ENCODE peak calls at places on chromosomes 16 and 17, in nine cellular contexts. L, K, I, R, D, U, C, A and Z are unnamed samples.

GRCh38 chr17:76370261-76370993 is 14.0 kb upstream of the SPHK1 start:
- DNase-seq in I (peak; percentile 65), A (no peak), R (peak; percentile 52), K (no peak), D (no peak), C (peak; percentile 99), L (peak; percentile 99), U (peak; percentile 62), Z (no peak)

GRCh38 chr17:64001763-64002529 is 3.8 kb downstream of the PRR29 start:
- DNase-seq in U (no peak), K (no peak), A (no peak), C (no peak), D (no peak), R (no peak), I (peak; percentile 27), L (no peak), Z (peak; percentile 1)

GRCh38 chr16:50602531-50603205 is 54.5 kb downstream of the NKD1 start:
- DNase-seq in C (no peak), L (peak; percentile 58), U (no peak), D (no peak), A (no peak), R (no peak), K (no peak), I (no peak), Z (no peak)

GRCh38 chr17:13429201-13429600 is 172.5 kb downstream of the HS3ST3A1 start:
- DNase-seq in K (no peak), C (peak; percentile 96), A (no peak), D (peak; percentile 57), L (peak; percentile 55), U (no peak), I (peak; percentile 63), R (no peak), Z (no peak)

GRCh38 chr17:80138856-80139426 is 8.0 kb downstream of the EIF4A3 start:
- DNase-seq in L (no peak), C (no peak), I (no peak), D (no peak), K (no peak), R (no peak), U (no peak), A (no peak), Z (no peak)

GRCh38 chr17:78883533-78884131 is 19.4 kb downstream of the CEP295NL start:
- DNase-seq in K (peak; percentile 72), A (no peak), U (peak; percentile 77), L (peak; percentile 95), D (peak; percentile 90), C (peak; percentile 96), R (no peak), I (peak; percentile 93), Z (peak; percentile 90)

GRCh38 chr16:57795431-57795878 is 6.8 kb downstream of the KIFC3 start:
- DNase-seq in A (peak; percentile 85), R (peak; percentile 46), L (peak; percentile 72), C (peak; percentile 59), D (peak; percentile 53), U (peak; percentile 86), K (peak; percentile 53), I (peak; percentile 80), Z (peak; percentile 78)

GRCh38 chr17:55434721-55435120 is 13.1 kb upstream of the MMD start:
- DNase-seq in R (no peak), A (no peak), I (no peak), D (no peak), C (peak; percentile 41), L (no peak), K (no peak), U (no peak), Z (no peak)

DNA sequence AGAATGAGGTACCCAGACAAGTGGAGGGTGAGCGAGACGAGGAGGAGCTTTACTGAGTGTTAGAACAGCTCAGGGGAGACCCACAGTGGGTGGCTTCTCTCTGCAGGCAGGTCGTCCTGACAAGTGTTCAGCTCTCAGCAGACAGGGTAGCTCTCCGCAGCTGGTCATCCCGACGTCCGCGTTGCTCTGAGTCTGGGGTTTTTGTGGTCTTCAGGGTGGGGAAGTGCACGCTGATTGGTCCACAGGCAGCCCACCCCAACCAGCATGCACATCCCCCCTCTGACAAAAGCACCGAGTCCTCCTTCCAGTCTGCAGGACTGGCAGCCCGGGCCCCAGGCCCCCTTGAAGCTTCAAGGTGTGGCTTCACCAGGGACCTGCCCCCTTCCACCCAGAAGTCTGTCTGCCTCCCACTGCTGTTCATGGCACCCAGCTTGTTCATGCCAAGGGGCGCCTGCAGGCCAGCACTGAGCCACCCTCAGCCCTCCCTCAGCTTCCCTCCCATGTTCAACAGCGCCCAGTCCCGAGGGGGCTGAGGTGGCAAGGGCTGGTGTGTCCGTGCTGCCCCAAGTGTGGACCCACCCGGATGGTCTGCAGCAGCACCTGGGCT is 19.9 kb upstream of the WDR45B start:
- DNase-seq in L (no peak), R (no peak), C (no peak), A (no peak), K (no peak), U (no peak), I (no peak), D (no peak), Z (no peak)
- TF ChIP-seq EZH2phosphoT487 in L (no peak), R (no peak), C (no peak), A (no peak), K (no peak), U (no peak), I (no peak), D (no peak), Z (no peak)

DNA sequence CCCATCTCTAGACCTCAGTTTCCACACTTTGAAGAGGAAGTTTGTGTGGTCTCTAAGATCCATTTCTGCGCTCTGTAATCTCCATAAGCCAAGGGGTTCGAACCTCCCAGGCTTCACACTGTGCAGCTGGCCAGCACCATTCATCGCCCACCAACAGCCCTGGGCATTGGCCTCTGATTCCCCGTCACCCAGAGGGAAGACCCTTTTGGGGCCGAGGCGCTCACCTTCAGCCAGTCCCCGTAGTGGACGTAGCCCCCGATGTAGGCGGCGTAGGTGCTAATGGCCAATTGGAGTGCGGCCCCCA is 678 bp downstream of the TMEM101 start:
- DNase-seq in U (no peak), R (no peak), D (no peak), L (no peak), K (no peak), C (no peak), I (no peak), A (no peak), Z (no peak)
- H2AFZ ChIP-seq in U (peak overlapping the region; percentile 88), R (peak overlapping the region; percentile 95), D (peak overlapping the region; percentile 91), L (peak overlapping the region; percentile 96), K (no peak overlapping the region), C (peak overlapping the region; percentile 97), I (peak overlapping the region; percentile 85), A (peak overlapping the region; percentile 96), Z (peak overlapping the region; percentile 99)

DNA sequence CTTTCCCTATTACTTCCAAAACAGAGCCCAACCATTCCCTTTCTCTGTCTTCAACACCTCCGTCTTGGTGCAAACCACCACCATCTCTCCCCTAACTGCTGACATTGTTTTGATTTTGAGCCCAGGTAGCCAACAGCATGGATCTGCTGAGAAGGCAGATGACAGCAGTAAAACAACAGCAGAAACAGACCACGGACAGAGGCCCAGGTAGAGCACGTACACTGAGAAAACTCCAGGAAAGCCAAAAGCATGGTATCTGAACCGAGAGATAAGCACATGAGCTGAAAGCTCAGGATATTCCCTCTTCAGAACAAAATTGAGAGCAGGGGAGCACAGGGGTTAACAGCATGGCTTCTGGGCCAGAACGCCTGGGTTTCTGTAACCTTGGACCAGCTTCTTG is 18.9 kb upstream of the MAP3K14 start:
- DNase-seq in R (no peak), I (no peak), A (no peak), L (no peak), D (no peak), K (no peak), C (no peak), U (no peak), Z (no peak)
- H3K4me2 ChIP-seq in R (no peak overlapping the region), I (no peak overlapping the region), A (no peak overlapping the region), L (no peak overlapping the region), D (no peak overlapping the region), K (no peak overlapping the region), C (no peak overlapping the region), U (no peak overlapping the region), Z (no peak overlapping the region)

GRCh38 chr16:88671806-88672205 is 8.9 kb upstream of the MVD start:
- DNase-seq in C (no peak), D (no peak), R (no peak), L (no peak), K (no peak), I (no peak), A (no peak), U (no peak), Z (no peak)

GRCh38 chr16:88676502-88677242 is 9.6 kb downstream of the SNAI3 start:
- DNase-seq in L (no peak), I (no peak), C (no peak), A (no peak), D (no peak), U (no peak), K (no peak), R (no peak), Z (no peak)

GRCh38 chr16:88672776-88673175 is 9.9 kb upstream of the MVD start:
- DNase-seq in L (no peak), K (peak; percentile 39), U (peak; percentile 93), C (no peak), R (no peak), D (no peak), A (no peak), I (peak; percentile 71), Z (peak; percentile 74)

GRCh38 chr16:88669986-88670385 is 7.1 kb upstream of the MVD start:
- DNase-seq in R (no peak), D (no peak), U (no peak), L (no peak), I (no peak), K (no peak), A (no peak), C (peak; percentile 58), Z (no peak)

DNA sequence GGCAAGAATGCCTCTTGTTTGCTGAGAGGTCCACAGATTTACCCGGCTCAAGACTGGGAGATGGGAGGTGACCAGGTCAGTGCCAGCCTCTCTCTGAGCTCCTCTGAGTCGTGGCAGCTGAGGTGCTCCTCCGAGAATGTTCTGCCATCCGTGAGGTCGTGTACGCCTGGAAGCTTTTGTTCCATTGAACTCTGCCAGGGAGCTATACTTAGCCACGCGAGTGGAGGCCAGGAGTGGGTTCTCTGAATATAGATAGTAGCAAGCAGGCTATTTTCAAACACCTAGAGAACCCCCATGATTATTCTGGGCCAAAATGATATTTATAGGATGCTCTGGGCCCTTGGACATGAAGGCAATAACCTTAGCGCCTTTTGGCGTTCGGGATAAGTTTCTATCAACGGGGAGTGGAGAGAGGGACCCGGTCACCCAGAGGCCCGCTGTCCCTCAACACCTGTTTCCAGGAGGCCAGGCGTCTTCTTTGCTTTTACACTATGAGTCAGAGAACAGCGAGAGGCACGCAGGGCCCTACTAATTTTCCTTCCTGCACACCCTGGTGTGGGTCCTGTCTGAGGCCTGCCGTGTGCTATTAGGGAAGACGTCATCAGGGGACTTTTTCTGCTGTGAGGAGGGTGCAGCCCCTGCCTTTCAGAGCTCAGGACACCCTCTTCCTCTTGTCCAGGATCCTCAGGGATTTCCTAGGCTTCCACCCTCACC is 11.0 kb upstream of the MVD start:
- DNase-seq in C (no peak), U (no peak), R (no peak), K (no peak), A (no peak), L (no peak), I (no peak), D (no peak), Z (no peak)
- TF ChIP-seq EZH2phosphoT487 in C (no peak), U (no peak), R (no peak), K (no peak), A (no peak), L (no peak), I (no peak), D (no peak), Z (no peak)